ENCODE peak calls at places on chromosomes 2 and 18, in six cellular contexts. V is fibroblast of lung, P is SK-N-SH, Q is GM23248, T is HCT116, H is neuronal stem cell. A is an unnamed sample.

GRCh38 chr2:88016948-88017779 is 817 bp upstream of the RNU2-63P start:
- DNase-seq in Q (no peak), T (peak), P (peak), V (peak), H (peak), A (peak)

GRCh38 chr2:23791030-23791429 is 135.9 kb downstream of the ATAD2B start:
- DNase-seq in T (no peak), H (no peak), Q (peak), P (no peak), V (peak), A (no peak)

GRCh38 chr2:45712538-45712937 is 61.1 kb downstream of the PRKCE start:
- DNase-seq in H (no peak), P (no peak), T (no peak), V (no peak), Q (no peak), A (no peak)

GRCh38 chr2:19611491-19612332 is 253.3 kb upstream of the OSR1 start:
- DNase-seq in Q (peak), P (no peak), T (peak), V (peak), H (no peak), A (no peak)

GRCh38 chr2:1702186-1702565 is 42.1 kb downstream of the PXDN start:
- DNase-seq in Q (no peak), V (no peak), P (no peak), T (no peak), H (no peak), A (no peak)

GRCh38 chr2:8574196-8575010 is 107.5 kb upstream of the ID2 start:
- DNase-seq in P (no peak), V (peak), Q (peak), H (no peak), T (no peak), A (no peak)

GRCh38 chr2:130759906-130760753 is 4.8 kb downstream of the AMER3 start:
- DNase-seq in Q (peak), V (peak), T (no peak), P (peak), H (no peak), A (no peak)

GRCh38 chr18:48300463-48300961 is 108.7 kb downstream of the ZBTB7C start:
- DNase-seq in V (no peak), T (no peak), Q (no peak), P (no peak), H (no peak), A (peak)

GRCh38 chr18:13179566-13180113 is 38.9 kb upstream of the LDLRAD4 start:
- DNase-seq in H (no peak), T (no peak), P (no peak), Q (no peak), V (no peak), A (no peak)

GRCh38 chr2:153939124-153939796 is 67.5 kb downstream of the GALNT13 start:
- DNase-seq in H (no peak), T (no peak), V (peak), Q (no peak), P (no peak), A (no peak)

GRCh38 chr2:234378440-234378839 is 118.4 kb downstream of the ARL4C start:
- DNase-seq in Q (peak), H (no peak), P (no peak), V (peak), T (no peak), A (no peak)

DNA sequence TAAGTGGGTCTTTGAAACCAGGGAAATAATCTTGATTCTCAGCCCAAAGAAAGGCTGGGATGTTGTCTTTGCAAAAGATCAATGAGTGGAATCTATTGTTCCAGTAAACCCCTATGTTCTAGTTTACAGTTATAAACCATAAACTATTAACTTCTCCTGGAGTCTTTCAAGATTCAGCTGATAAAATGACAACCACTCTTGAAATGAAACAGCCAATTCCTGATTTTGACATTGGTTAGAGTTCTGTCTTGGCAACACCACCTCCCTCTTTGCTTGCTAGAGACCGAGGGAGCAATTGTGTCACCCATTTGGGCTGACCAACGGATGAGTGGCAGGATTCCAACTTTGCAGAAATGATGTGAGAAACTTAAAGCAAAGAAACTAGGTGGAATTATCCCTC is 746.9 kb downstream of the SLC4A3 start:
- DNase-seq in H (no peak), T (no peak), V (no peak), Q (no peak), P (no peak), A (no peak)
- H2AFZ ChIP-seq in H (no peak), T (no peak), V (no peak), Q (no peak), P (no peak), A (no peak)

DNA sequence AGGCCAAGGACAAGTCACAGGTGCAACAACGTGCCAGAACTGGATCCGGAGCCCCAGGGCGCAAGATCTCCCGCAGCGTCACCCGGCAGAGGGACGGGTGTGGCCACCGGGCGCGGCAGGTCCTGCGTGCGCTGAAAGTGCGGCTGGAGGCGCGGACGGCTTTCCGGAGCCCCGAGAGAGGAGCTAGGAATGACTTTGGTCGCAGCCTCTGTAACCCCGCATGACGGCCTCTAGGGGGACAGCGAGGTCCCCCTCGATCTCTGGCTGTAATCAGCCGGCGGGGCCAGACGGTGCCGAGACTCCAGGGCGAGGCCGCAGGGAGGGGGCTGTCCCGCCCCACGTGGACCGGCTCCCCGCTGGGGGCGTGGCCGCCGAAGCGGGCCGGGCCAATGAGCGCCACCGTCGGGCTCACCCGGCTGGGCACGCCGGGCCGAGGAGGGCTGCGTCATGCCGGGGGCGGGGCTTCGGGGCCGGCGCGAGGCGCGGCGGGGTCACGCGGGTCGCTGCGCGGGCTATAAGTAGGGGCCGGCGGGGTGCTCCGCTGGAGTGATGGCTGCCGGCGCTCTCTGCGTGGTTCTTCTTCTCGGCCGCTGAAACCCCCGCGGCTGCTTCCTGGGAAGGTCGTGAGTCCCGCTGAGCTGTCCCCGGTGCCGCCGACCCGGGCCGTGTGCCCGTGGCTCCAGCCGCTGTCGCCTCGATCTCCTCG is at the start of gene SLC20A1:
- DNase-seq in Q (peak), T (peak), V (peak), H (peak), P (peak), A (peak)
- H3K9ac ChIP-seq in Q (peak), T (peak), V (peak), H (peak), P (peak), A (peak)

GRCh38 chr18:55224086-55224625 is 264.9 kb upstream of the CCDC68 start:
- DNase-seq in H (no peak), T (no peak), V (peak), Q (no peak), P (no peak), A (no peak)

GRCh38 chr18:55221577-55221976 is 262.3 kb upstream of the CCDC68 start:
- DNase-seq in H (no peak), Q (no peak), T (no peak), P (no peak), V (no peak), A (no peak)

GRCh38 chr18:55219823-55220222 is 260.6 kb upstream of the CCDC68 start:
- DNase-seq in T (no peak), H (no peak), V (no peak), P (no peak), Q (no peak), A (no peak)

GRCh38 chr18:55219059-55219458 is 259.8 kb upstream of the CCDC68 start:
- DNase-seq in V (no peak), T (no peak), P (no peak), Q (no peak), H (no peak), A (no peak)

GRCh38 chr18:55220523-55220922 is 261.3 kb upstream of the CCDC68 start:
- DNase-seq in Q (no peak), P (no peak), H (no peak), T (no peak), V (peak), A (no peak)
- H2AFZ ChIP-seq in Q (no peak), P (no peak), H (no peak), T (no peak), V (no peak), A (no peak)

GRCh38 chr2:54528311-54528945 is 72.3 kb downstream of the SPTBN1 start:
- DNase-seq in Q (peak), V (peak), T (no peak), H (no peak), P (no peak), A (no peak)

GRCh38 chr2:54529935-54530334 is 73.8 kb downstream of the SPTBN1 start:
- DNase-seq in H (no peak), Q (no peak), T (no peak), P (no peak), V (no peak), A (no peak)

GRCh38 chr2:54534625-54535024 is 78.5 kb downstream of the SPTBN1 start:
- DNase-seq in Q (no peak), T (no peak), H (no peak), P (no peak), V (no peak), A (no peak)

GRCh38 chr2:54534191-54534590 is 78.1 kb downstream of the SPTBN1 start:
- DNase-seq in P (no peak), T (no peak), V (no peak), H (no peak), Q (no peak), A (no peak)

DNA sequence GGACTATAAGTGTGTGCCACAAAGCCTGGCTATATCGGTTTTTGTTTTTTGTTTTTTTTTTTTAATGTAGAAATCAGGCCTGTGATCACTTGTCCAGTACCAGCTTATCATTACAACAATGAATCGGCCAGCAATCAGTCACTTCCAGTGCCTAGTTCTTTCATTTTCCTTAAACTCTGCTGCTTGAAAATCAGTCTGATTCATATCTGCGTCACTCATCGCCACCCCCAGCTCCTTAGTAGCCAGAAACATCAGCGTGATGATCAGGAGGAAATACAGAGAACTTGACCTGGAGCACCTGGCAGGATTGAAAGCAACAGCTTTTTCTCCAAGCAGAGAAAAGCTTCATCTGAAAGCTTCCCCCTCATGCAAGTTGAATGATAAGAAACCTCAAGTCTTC is 75.4 kb downstream of the SPTBN1 start:
- DNase-seq in Q (peak), T (peak), H (no peak), P (no peak), V (peak), A (no peak)
- H3K9ac ChIP-seq in Q (peak), T (no peak), H (no peak), P (peak), V (no peak), A (no peak)

GRCh38 chr18:44265437-44265836 is 415.3 kb upstream of the SETBP1 start:
- DNase-seq in P (no peak), V (no peak), T (no peak), H (no peak), Q (no peak), A (no peak)
- H2AFZ ChIP-seq in P (no peak), V (no peak), T (no peak), H (no peak), Q (no peak), A (no peak)

GRCh38 chr2:207768168-207768890 is 1.4 kb downstream of the FZD5 start:
- DNase-seq in P (peak), T (no peak), Q (peak), H (peak), V (peak), A (peak)
- H3K9ac ChIP-seq in P (peak), T (peak), Q (no peak), H (peak), V (no peak), A (peak)

A was measured in neural progenitor cell.